ENCODE peak calls at places on chromosomes 11 and 22, in five cellular contexts. C, I, P, E and D are unnamed samples.
A peak's percentile ranks its signal among the peaks of the same experiment; 100 is the strongest.

GRCh38 chr11:39374963-39375698 is 2084.3 kb downstream of the LRRC4C start:
- DNase-seq in C (no peak), I (no peak), P (peak; percentile 9), E (no peak), D (no peak)

GRCh38 chr11:111602865-111603632 is 800 bp downstream of the SIK2 start:
- DNase-seq in C (no peak), I (no peak), P (peak; percentile 26), E (no peak), D (peak; percentile 9)

GRCh38 chr11:119422505-119423416 is at the start of gene THY1:
- DNase-seq in C (no peak), I (no peak), P (no peak), E (no peak), D (no peak)

GRCh38 chr22:33023119-33023827 is 34.9 kb downstream of the SYN3 start:
- DNase-seq in C (no peak), I (peak; percentile 7), P (no peak), E (no peak), D (no peak)

GRCh38 chr22:32044913-32045312 is 1.9 kb downstream of the SLC5A1 start:
- DNase-seq in C (no peak), I (no peak), P (no peak), E (no peak), D (no peak)

GRCh38 chr22:31935961-31936635 is 8.2 kb upstream of the YWHAH start:
- DNase-seq in C (no peak), I (no peak), P (no peak), E (no peak), D (no peak)

GRCh38 chr11:12813371-12814225 is 139.4 kb downstream of the TEAD1 start:
- DNase-seq in C (no peak), I (no peak), P (no peak), E (no peak), D (no peak)

GRCh38 chr11:35193767-35194166 is 54.8 kb downstream of the CD44 start:
- DNase-seq in C (no peak), I (no peak), P (no peak), E (no peak), D (no peak)

GRCh38 chr11:8268530-8269461 is 5.1 kb upstream of the LMO1 start:
- DNase-seq in C (no peak), I (no peak), P (no peak), E (no peak), D (no peak)

GRCh38 chr11:88335284-88335683 is 2.3 kb downstream of the CTSC start:
- DNase-seq in C (no peak), I (no peak), P (no peak), E (no peak), D (no peak)

GRCh38 chr11:72224587-72225410 is at the start of gene INPPL1:
- DNase-seq in C (peak; percentile 19), I (peak; percentile 60), P (no peak), E (no peak), D (no peak)

GRCh38 chr22:22593964-22594656 is 35.0 kb upstream of the PRAME start:
- DNase-seq in C (peak; percentile 31), I (peak; percentile 52), P (peak; percentile 45), E (no peak), D (no peak)

GRCh38 chr22:18048441-18048898 is 24.1 kb upstream of the MICAL3 start:
- DNase-seq in C (no peak), I (no peak), P (no peak), E (no peak), D (no peak)

GRCh38 chr11:133892584-133893380 is 47.5 kb upstream of the SPATA19 start:
- DNase-seq in C (no peak), I (no peak), P (no peak), E (no peak), D (no peak)

GRCh38 chr22:20858615-20859416 is at the start of the genes PI4KA and SNAP29:
- DNase-seq in C (peak; percentile 97), I (peak; percentile 98), P (peak; percentile 98), E (peak; percentile 97), D (peak; percentile 98)

GRCh38 chr11:74014880-74015279 is 6.0 kb upstream of the UCP3 start:
- DNase-seq in C (no peak), I (no peak), P (no peak), E (no peak), D (no peak)

GRCh38 chr11:95042906-95043305 is 6.3 kb upstream of the KDM4F start:
- DNase-seq in C (no peak), I (no peak), P (no peak), E (no peak), D (no peak)

GRCh38 chr11:119254239-119254638 is 48.1 kb downstream of the CBL start:
- DNase-seq in C (no peak), I (peak; percentile 64), P (no peak), E (no peak), D (no peak)

GRCh38 chr11:1628506-1629325 is 859 bp upstream of the KRTAP5-5 start:
- DNase-seq in C (peak; percentile 50), I (peak; percentile 64), P (peak; percentile 96), E (no peak), D (peak; percentile 18)

GRCh38 chr22:19138217-19139000 is 6.0 kb downstream of the ESS2 start:
- DNase-seq in C (no peak), I (no peak), P (no peak), E (no peak), D (no peak)

GRCh38 chr22:44256860-44257560 is 55.7 kb downstream of the SHISAL1 start:
- DNase-seq in C (no peak), I (no peak), P (no peak), E (no peak), D (no peak)

GRCh38 chr11:70481625-70482528 is 83.5 kb downstream of the CTTN start:
- DNase-seq in C (no peak), I (no peak), P (no peak), E (peak; percentile 73), D (no peak)

GRCh38 chr11:16981651-16982194 is 32.5 kb downstream of the PLEKHA7 start:
- DNase-seq in C (no peak), I (no peak), P (peak; percentile 40), E (peak; percentile 68), D (no peak)

GRCh38 chr22:39905686-39906085 is 4.8 kb downstream of the GRAP2 start:
- DNase-seq in C (no peak), I (no peak), P (no peak), E (no peak), D (no peak)

GRCh38 chr11:19577849-19578619 is 134.6 kb upstream of the NAV2 start:
- DNase-seq in C (no peak), I (no peak), P (no peak), E (no peak), D (no peak)

GRCh38 chr11:20477418-20478090 is 90.0 kb downstream of the PRMT3 start:
- DNase-seq in C (no peak), I (no peak), P (no peak), E (no peak), D (no peak)

GRCh38 chr11:6224421-6224820 is 10.0 kb downstream of the FHIP1B start:
- DNase-seq in C (no peak), I (no peak), P (no peak), E (no peak), D (no peak)

GRCh38 chr11:86918943-86919342 is 36.3 kb downstream of the FZD4 start:
- DNase-seq in C (no peak), I (no peak), P (no peak), E (no peak), D (no peak)

GRCh38 chr11:830295-831131 is 2.2 kb upstream of the CD151 start:
- DNase-seq in C (peak; percentile 37), I (peak; percentile 61), P (peak; percentile 88), E (peak; percentile 52), D (peak; percentile 52)

GRCh38 chr11:78651923-78652602 is 77.4 kb upstream of the NARS2 start:
- DNase-seq in C (no peak), I (peak; percentile 26), P (no peak), E (no peak), D (no peak)

GRCh38 chr11:57348636-57349323 is 10.6 kb downstream of the P2RX3 start:
- DNase-seq in C (no peak), I (no peak), P (no peak), E (no peak), D (no peak)

GRCh38 chr11:27401760-27402316 is 38.8 kb upstream of the CCDC34 start:
- DNase-seq in C (no peak), I (no peak), P (peak; percentile 17), E (no peak), D (no peak)

GRCh38 chr11:117560786-117561530 is 233.3 kb downstream of the CEP164 start:
- DNase-seq in C (no peak), I (no peak), P (no peak), E (no peak), D (no peak)